ENCODE peak calls at places on chromosomes 2 and 18, in ten cellular contexts. A is AG09309; N is T-helper 9 cell; S is iPS DF 6.9; V is tibial artery; X is left colon; F is nephron progenitor cell; U is activated CD8-positive, alpha-beta T cell treated with anti-CD3 and anti-CD28 coated beads for 36 hours; D is activated gamma-delta T cell treated with Interleukin-2 at 50 U/mL for 16 hours; H is NCI-H2081. E is an unnamed sample.

GRCh38 chr2:109604597-109604996 is 9.2 kb downstream of the SEPTIN10 start:
- DNase-seq in A (no peak), N (no peak), S (no peak), V (no peak), X (no peak), F (no peak), U (no peak), D (no peak), H (no peak), E (peak)

GRCh38 chr2:4591261-4591660 is 887.9 kb downstream of the DCDC2C start:
- DNase-seq in A (no peak), N (no peak), S (no peak), V (no peak), X (no peak), F (no peak), U (no peak), D (no peak), H (no peak), E (no peak)

GRCh38 chr2:34204560-34204959 is 605.5 kb upstream of the FAM98A start:
- DNase-seq in A (no peak), N (no peak), S (no peak), V (no peak), X (no peak), F (no peak), U (no peak), D (no peak), H (no peak), E (no peak)

GRCh38 chr2:132929786-132930185 is 259.8 kb upstream of the LYPD1 start:
- DNase-seq in A (no peak), N (no peak), S (no peak), V (no peak), X (no peak), F (no peak), U (no peak), D (no peak), H (no peak), E (no peak)

GRCh38 chr18:57845468-57846103 is 42.5 kb upstream of the ATP8B1 start:
- DNase-seq in A (no peak), N (no peak), S (no peak), V (no peak), X (no peak), F (no peak), U (no peak), D (no peak), H (no peak), E (no peak)

GRCh38 chr2:210502997-210503621 is 26.6 kb upstream of the LANCL1 start:
- DNase-seq in A (peak), N (peak), S (no peak), V (no peak), X (peak), F (peak), U (peak), D (no peak), H (peak), E (no peak)

GRCh38 chr2:12750166-12750905 is 33.6 kb downstream of the TRIB2 start:
- DNase-seq in A (no peak), N (no peak), S (no peak), V (no peak), X (no peak), F (no peak), U (no peak), D (no peak), H (no peak), E (no peak)

GRCh38 chr2:25379535-25379934 is 37.8 kb upstream of the DNMT3A start:
- DNase-seq in A (no peak), N (no peak), S (no peak), V (peak), X (no peak), F (no peak), U (no peak), D (no peak), H (no peak), E (no peak)

GRCh38 chr2:25586726-25587144 is 86.6 kb downstream of the DTNB start:
- DNase-seq in A (no peak), N (no peak), S (no peak), V (no peak), X (no peak), F (no peak), U (peak), D (no peak), H (no peak), E (no peak)

GRCh38 chr18:61851940-61852451 is 40.8 kb downstream of the RNF152 start:
- DNase-seq in A (peak), N (no peak), S (no peak), V (no peak), X (no peak), F (no peak), U (no peak), D (no peak), H (no peak), E (no peak)

GRCh38 chr2:29455202-29455885 is 340.1 kb downstream of the CLIP4 start:
- DNase-seq in A (no peak), N (no peak), S (no peak), V (no peak), X (no peak), F (no peak), U (no peak), D (no peak), H (no peak), E (no peak)

GRCh38 chr2:43225788-43226557 is 433 bp downstream of the ZFP36L2 start:
- DNase-seq in A (no peak), N (peak), S (no peak), V (peak), X (peak), F (peak), U (peak), D (peak), H (peak), E (peak)

GRCh38 chr2:185785851-185786473 is 47.4 kb downstream of the FSIP2 start:
- DNase-seq in A (no peak), N (no peak), S (no peak), V (no peak), X (no peak), F (no peak), U (no peak), D (no peak), H (no peak), E (no peak)

E was measured in T1000.